ENCODE peak calls at places on chromosomes 6 and 20, in ten cellular contexts. One of them, this sample, is unnamed.

GRCh38 chr6:76422814-76423213 is 350.4 kb upstream of the IMPG1 start:
- DNase-seq in stomach: no peak
- DNase-seq in upper lobe of left lung: no peak
- DNase-seq in left lung: no peak
- DNase-seq in SK-N-SH: no peak
- DNase-seq in endothelial cell of umbilical vein: no peak
- DNase-seq in left ventricle myocardium inferior: no peak
- DNase-seq in mesendoderm: peak; percentile 15
- DNase-seq in heart right ventricle: no peak
- DNase-seq in cardiac muscle cell: no peak
- DNase-seq in this sample: no peak

GRCh38 chr20:62617711-62618483 is 24.4 kb upstream of the SLCO4A1 start:
- DNase-seq in left ventricle myocardium inferior: peak; percentile 76
- DNase-seq in mesendoderm: no peak
- DNase-seq in left lung: peak; percentile 80
- DNase-seq in heart right ventricle: peak; percentile 74
- DNase-seq in cardiac muscle cell: no peak
- DNase-seq in upper lobe of left lung: peak; percentile 91
- DNase-seq in endothelial cell of umbilical vein: peak; percentile 55
- DNase-seq in SK-N-SH: no peak
- DNase-seq in stomach: peak; percentile 46
- DNase-seq in this sample: peak; percentile 77

GRCh38 chr6:112415366-112415765 is 68.2 kb downstream of the RFPL4B start:
- DNase-seq in left lung: no peak
- DNase-seq in stomach: no peak
- DNase-seq in mesendoderm: no peak
- DNase-seq in cardiac muscle cell: peak; percentile 8
- DNase-seq in upper lobe of left lung: no peak
- DNase-seq in heart right ventricle: no peak
- DNase-seq in SK-N-SH: no peak
- DNase-seq in left ventricle myocardium inferior: no peak
- DNase-seq in endothelial cell of umbilical vein: no peak
- DNase-seq in this sample: no peak

GRCh38 chr6:119310486-119311036 is 39.0 kb downstream of the MAN1A1 start:
- DNase-seq in left lung: no peak
- DNase-seq in mesendoderm: no peak
- DNase-seq in endothelial cell of umbilical vein: peak; percentile 62
- DNase-seq in cardiac muscle cell: peak; percentile 20
- DNase-seq in stomach: no peak
- DNase-seq in heart right ventricle: no peak
- DNase-seq in upper lobe of left lung: no peak
- DNase-seq in SK-N-SH: no peak
- DNase-seq in left ventricle myocardium inferior: no peak
- DNase-seq in this sample: no peak

GRCh38 chr6:24918641-24919403 is 16.9 kb downstream of the RIPOR2 start:
- DNase-seq in endothelial cell of umbilical vein: no peak
- DNase-seq in heart right ventricle: no peak
- DNase-seq in mesendoderm: peak; percentile 84
- DNase-seq in left ventricle myocardium inferior: no peak
- DNase-seq in left lung: no peak
- DNase-seq in upper lobe of left lung: no peak
- DNase-seq in stomach: no peak
- DNase-seq in SK-N-SH: peak; percentile 17
- DNase-seq in cardiac muscle cell: no peak
- DNase-seq in this sample: no peak

GRCh38 chr6:107330190-107330589 is 129.2 kb downstream of the PDSS2 start:
- DNase-seq in upper lobe of left lung: peak; percentile 68
- DNase-seq in mesendoderm: no peak
- DNase-seq in SK-N-SH: no peak
- DNase-seq in heart right ventricle: no peak
- DNase-seq in left ventricle myocardium inferior: no peak
- DNase-seq in cardiac muscle cell: no peak
- DNase-seq in endothelial cell of umbilical vein: no peak
- DNase-seq in stomach: no peak
- DNase-seq in left lung: no peak
- DNase-seq in this sample: no peak

GRCh38 chr6:139439278-139439813 is 64.9 kb upstream of the CITED2 start:
- DNase-seq in stomach: no peak
- DNase-seq in mesendoderm: no peak
- DNase-seq in left lung: no peak
- DNase-seq in left ventricle myocardium inferior: no peak
- DNase-seq in upper lobe of left lung: no peak
- DNase-seq in cardiac muscle cell: no peak
- DNase-seq in heart right ventricle: no peak
- DNase-seq in SK-N-SH: no peak
- DNase-seq in endothelial cell of umbilical vein: no peak
- DNase-seq in this sample: no peak

GRCh38 chr6:87832025-87832825 is 130.2 kb upstream of the AKIRIN2 start:
- DNase-seq in SK-N-SH: peak; percentile 28
- DNase-seq in left lung: no peak
- DNase-seq in left ventricle myocardium inferior: no peak
- DNase-seq in mesendoderm: peak; percentile 4
- DNase-seq in upper lobe of left lung: no peak
- DNase-seq in cardiac muscle cell: peak; percentile 39
- DNase-seq in endothelial cell of umbilical vein: peak; percentile 64
- DNase-seq in stomach: no peak
- DNase-seq in heart right ventricle: no peak
- DNase-seq in this sample: no peak

GRCh38 chr6:158131926-158132325 is 36.1 kb downstream of the SERAC1 start:
- DNase-seq in left lung: no peak
- DNase-seq in upper lobe of left lung: no peak
- DNase-seq in cardiac muscle cell: peak; percentile 47
- DNase-seq in mesendoderm: peak; percentile 29
- DNase-seq in SK-N-SH: peak; percentile 62
- DNase-seq in left ventricle myocardium inferior: no peak
- DNase-seq in stomach: no peak
- DNase-seq in heart right ventricle: no peak
- DNase-seq in endothelial cell of umbilical vein: peak; percentile 53
- DNase-seq in this sample: no peak

GRCh38 chr20:38685853-38686473 is 38.3 kb upstream of the SLC32A1 start:
- DNase-seq in SK-N-SH: no peak
- DNase-seq in left ventricle myocardium inferior: peak; percentile 27
- DNase-seq in stomach: peak; percentile 28
- DNase-seq in upper lobe of left lung: no peak
- DNase-seq in mesendoderm: peak; percentile 69
- DNase-seq in endothelial cell of umbilical vein: peak; percentile 50
- DNase-seq in left lung: peak; percentile 46
- DNase-seq in cardiac muscle cell: peak; percentile 69
- DNase-seq in heart right ventricle: peak; percentile 44
- DNase-seq in this sample: no peak

GRCh38 chr6:135759831-135760230 is 91.7 kb upstream of the PDE7B start:
- DNase-seq in SK-N-SH: no peak
- DNase-seq in heart right ventricle: no peak
- DNase-seq in stomach: no peak
- DNase-seq in left ventricle myocardium inferior: no peak
- DNase-seq in mesendoderm: peak; percentile 35
- DNase-seq in cardiac muscle cell: peak; percentile 44
- DNase-seq in left lung: no peak
- DNase-seq in upper lobe of left lung: no peak
- DNase-seq in endothelial cell of umbilical vein: peak; percentile 5
- DNase-seq in this sample: no peak

GRCh38 chr6:131083687-131084086 is 20.6 kb upstream of the EPB41L2 start:
- DNase-seq in left ventricle myocardium inferior: no peak
- DNase-seq in heart right ventricle: no peak
- DNase-seq in upper lobe of left lung: no peak
- DNase-seq in endothelial cell of umbilical vein: no peak
- DNase-seq in left lung: no peak
- DNase-seq in cardiac muscle cell: peak; percentile 38
- DNase-seq in mesendoderm: no peak
- DNase-seq in stomach: no peak
- DNase-seq in SK-N-SH: no peak
- DNase-seq in this sample: no peak

GRCh38 chr6:168368971-168369370 is 49.4 kb upstream of the DACT2 start:
- DNase-seq in upper lobe of left lung: no peak
- DNase-seq in heart right ventricle: no peak
- DNase-seq in left lung: no peak
- DNase-seq in SK-N-SH: no peak
- DNase-seq in cardiac muscle cell: no peak
- DNase-seq in endothelial cell of umbilical vein: no peak
- DNase-seq in stomach: no peak
- DNase-seq in mesendoderm: no peak
- DNase-seq in left ventricle myocardium inferior: no peak
- DNase-seq in this sample: peak; percentile 61

GRCh38 chr6:25503686-25504085 is 148.3 kb upstream of the SCGN start:
- DNase-seq in heart right ventricle: no peak
- DNase-seq in left ventricle myocardium inferior: no peak
- DNase-seq in cardiac muscle cell: no peak
- DNase-seq in SK-N-SH: no peak
- DNase-seq in left lung: no peak
- DNase-seq in stomach: no peak
- DNase-seq in endothelial cell of umbilical vein: no peak
- DNase-seq in upper lobe of left lung: no peak
- DNase-seq in mesendoderm: no peak
- DNase-seq in this sample: no peak

GRCh38 chr6:30955367-30956042 is 14.7 kb downstream of the MUCL3 start:
- DNase-seq in upper lobe of left lung: peak; percentile 71
- DNase-seq in mesendoderm: peak; percentile 65
- DNase-seq in stomach: peak; percentile 66
- DNase-seq in endothelial cell of umbilical vein: no peak
- DNase-seq in left lung: peak; percentile 83
- DNase-seq in heart right ventricle: peak; percentile 62
- DNase-seq in cardiac muscle cell: peak; percentile 36
- DNase-seq in SK-N-SH: peak; percentile 45
- DNase-seq in left ventricle myocardium inferior: peak; percentile 65
- DNase-seq in this sample: peak; percentile 70

GRCh38 chr20:51747182-51747911 is 20.8 kb downstream of the ATP9A start:
- DNase-seq in left lung: no peak
- DNase-seq in left ventricle myocardium inferior: no peak
- DNase-seq in SK-N-SH: no peak
- DNase-seq in upper lobe of left lung: no peak
- DNase-seq in stomach: no peak
- DNase-seq in endothelial cell of umbilical vein: no peak
- DNase-seq in heart right ventricle: no peak
- DNase-seq in cardiac muscle cell: no peak
- DNase-seq in mesendoderm: no peak
- DNase-seq in this sample: no peak
- H3K4me1 ChIP-seq in left lung: peaks cover 25% of the 10 kb centered on the region
- H3K4me1 ChIP-seq in left ventricle myocardium inferior: peaks cover 34% of the 10 kb centered on the region
- H3K4me1 ChIP-seq in SK-N-SH: peaks cover 26% of the 10 kb centered on the region
- H3K4me1 ChIP-seq in upper lobe of left lung: peaks cover 30% of the 10 kb centered on the region
- H3K4me1 ChIP-seq in stomach: peaks cover 57% of the 10 kb centered on the region
- H3K4me1 ChIP-seq in endothelial cell of umbilical vein: peaks cover 42% of the 10 kb centered on the region
- H3K4me1 ChIP-seq in heart right ventricle: peaks cover 6% of the 10 kb centered on the region
- H3K4me1 ChIP-seq in cardiac muscle cell: no peaks in the 10 kb centered on the region
- H3K4me1 ChIP-seq in mesendoderm: no peaks in the 10 kb centered on the region
- H3K4me1 ChIP-seq in this sample: peaks cover 28% of the 10 kb centered on the region

DNA sequence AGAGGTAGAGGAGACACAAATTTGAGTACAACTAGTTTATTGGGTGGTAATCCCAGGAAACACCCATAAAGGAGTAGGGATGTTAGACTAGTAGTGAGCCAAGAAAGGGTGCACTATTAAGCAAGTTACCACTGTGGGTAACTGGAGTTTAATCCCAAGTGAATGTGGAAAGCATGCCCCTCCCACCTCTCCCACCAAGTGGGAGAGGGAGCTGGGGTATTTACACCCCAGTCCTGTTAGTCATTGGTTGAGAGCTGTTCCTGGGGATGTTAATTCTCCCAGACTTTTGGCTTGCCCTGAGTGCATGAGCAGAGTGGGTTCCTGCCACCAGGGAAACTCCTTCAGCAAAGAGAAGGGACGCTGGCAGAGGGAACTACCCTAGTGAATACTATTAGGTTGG is 49.2 kb upstream of the ZFP64 start:
- DNase-seq in cardiac muscle cell: no peak
- DNase-seq in SK-N-SH: no peak
- DNase-seq in mesendoderm: no peak
- DNase-seq in heart right ventricle: no peak
- DNase-seq in left ventricle myocardium inferior: no peak
- DNase-seq in left lung: no peak
- DNase-seq in upper lobe of left lung: no peak
- DNase-seq in endothelial cell of umbilical vein: no peak
- DNase-seq in stomach: no peak
- DNase-seq in this sample: no peak
- H3K4me3 ChIP-seq in cardiac muscle cell: no peak overlapping the region
- H3K4me3 ChIP-seq in SK-N-SH: no peak overlapping the region
- H3K4me3 ChIP-seq in mesendoderm: no peak overlapping the region
- H3K4me3 ChIP-seq in heart right ventricle: no peak overlapping the region
- H3K4me3 ChIP-seq in left ventricle myocardium inferior: no peak overlapping the region
- H3K4me3 ChIP-seq in left lung: no peak overlapping the region
- H3K4me3 ChIP-seq in upper lobe of left lung: no peak overlapping the region
- H3K4me3 ChIP-seq in endothelial cell of umbilical vein: no peak overlapping the region
- H3K4me3 ChIP-seq in stomach: no peak overlapping the region
- H3K4me3 ChIP-seq in this sample: no peak overlapping the region

GRCh38 chr6:75290558-75290957 is 6.0 kb upstream of the TMEM30A start:
- DNase-seq in cardiac muscle cell: no peak
- DNase-seq in mesendoderm: peak; percentile 60
- DNase-seq in stomach: no peak
- DNase-seq in SK-N-SH: peak; percentile 37
- DNase-seq in left ventricle myocardium inferior: no peak
- DNase-seq in upper lobe of left lung: no peak
- DNase-seq in heart right ventricle: no peak
- DNase-seq in endothelial cell of umbilical vein: no peak
- DNase-seq in left lung: no peak
- DNase-seq in this sample: no peak

GRCh38 chr6:75292522-75292921 is 7.9 kb upstream of the TMEM30A start:
- DNase-seq in left ventricle myocardium inferior: no peak
- DNase-seq in upper lobe of left lung: no peak
- DNase-seq in cardiac muscle cell: no peak
- DNase-seq in heart right ventricle: no peak
- DNase-seq in mesendoderm: no peak
- DNase-seq in stomach: no peak
- DNase-seq in SK-N-SH: no peak
- DNase-seq in left lung: no peak
- DNase-seq in endothelial cell of umbilical vein: no peak
- DNase-seq in this sample: no peak

GRCh38 chr6:75290136-75290535 is 5.5 kb upstream of the TMEM30A start:
- DNase-seq in left lung: no peak
- DNase-seq in heart right ventricle: no peak
- DNase-seq in endothelial cell of umbilical vein: no peak
- DNase-seq in cardiac muscle cell: no peak
- DNase-seq in SK-N-SH: no peak
- DNase-seq in left ventricle myocardium inferior: no peak
- DNase-seq in stomach: no peak
- DNase-seq in mesendoderm: no peak
- DNase-seq in upper lobe of left lung: peak; percentile 52
- DNase-seq in this sample: no peak

GRCh38 chr6:75291744-75292143 is 7.2 kb upstream of the TMEM30A start:
- DNase-seq in SK-N-SH: no peak
- DNase-seq in left ventricle myocardium inferior: no peak
- DNase-seq in upper lobe of left lung: no peak
- DNase-seq in left lung: no peak
- DNase-seq in mesendoderm: no peak
- DNase-seq in heart right ventricle: no peak
- DNase-seq in stomach: no peak
- DNase-seq in endothelial cell of umbilical vein: no peak
- DNase-seq in cardiac muscle cell: no peak
- DNase-seq in this sample: no peak

GRCh38 chr6:75291331-75291730 is 6.7 kb upstream of the TMEM30A start:
- DNase-seq in heart right ventricle: no peak
- DNase-seq in cardiac muscle cell: no peak
- DNase-seq in mesendoderm: no peak
- DNase-seq in upper lobe of left lung: no peak
- DNase-seq in endothelial cell of umbilical vein: no peak
- DNase-seq in left ventricle myocardium inferior: no peak
- DNase-seq in SK-N-SH: no peak
- DNase-seq in stomach: no peak
- DNase-seq in left lung: no peak
- DNase-seq in this sample: no peak
- H3K27ac ChIP-seq in heart right ventricle: no peak overlapping the region
- H3K27ac ChIP-seq in cardiac muscle cell: peak overlapping the region; percentile 5
- H3K27ac ChIP-seq in mesendoderm: no peak overlapping the region
- H3K27ac ChIP-seq in upper lobe of left lung: no peak overlapping the region
- H3K27ac ChIP-seq in endothelial cell of umbilical vein: no peak overlapping the region
- H3K27ac ChIP-seq in left ventricle myocardium inferior: peak overlapping the region; percentile 42
- H3K27ac ChIP-seq in SK-N-SH: no peak overlapping the region
- H3K27ac ChIP-seq in stomach: no peak overlapping the region
- H3K27ac ChIP-seq in left lung: no peak overlapping the region
- H3K27ac ChIP-seq in this sample: peak overlapping the region; percentile 58

GRCh38 chr6:105400501-105400900 is 2.4 kb downstream of the PREP start:
- DNase-seq in mesendoderm: peak; percentile 42
- DNase-seq in endothelial cell of umbilical vein: no peak
- DNase-seq in SK-N-SH: no peak
- DNase-seq in left lung: no peak
- DNase-seq in left ventricle myocardium inferior: no peak
- DNase-seq in heart right ventricle: no peak
- DNase-seq in upper lobe of left lung: no peak
- DNase-seq in stomach: no peak
- DNase-seq in cardiac muscle cell: peak; percentile 38
- DNase-seq in this sample: no peak
- H3K4me1 ChIP-seq in mesendoderm: peaks cover 15% of the 10 kb centered on the region
- H3K4me1 ChIP-seq in endothelial cell of umbilical vein: peaks cover 11% of the 10 kb centered on the region
- H3K4me1 ChIP-seq in SK-N-SH: no peaks in the 10 kb centered on the region
- H3K4me1 ChIP-seq in left lung: peaks cover 41% of the 10 kb centered on the region
- H3K4me1 ChIP-seq in left ventricle myocardium inferior: peaks cover 59% of the 10 kb centered on the region
- H3K4me1 ChIP-seq in heart right ventricle: peaks cover 7% of the 10 kb centered on the region
- H3K4me1 ChIP-seq in upper lobe of left lung: peaks cover 32% of the 10 kb centered on the region
- H3K4me1 ChIP-seq in stomach: peaks cover 55% of the 10 kb centered on the region
- H3K4me1 ChIP-seq in cardiac muscle cell: peaks cover 40% of the 10 kb centered on the region
- H3K4me1 ChIP-seq in this sample: peaks cover 30% of the 10 kb centered on the region